ENCODE peak calls at places on chromosomes 16 and 17, in seven cellular contexts. One of them, this sample, is unnamed.

GRCh38 chr17:38330941-38331411 is 12.8 kb downstream of the GPR179 start:
- DNase-seq in esophagus squamous epithelium: no peak
- DNase-seq in GM12878: no peak
- DNase-seq in lower lobe of right lung: peak
- DNase-seq in IMR-90: no peak
- DNase-seq in AG04450: no peak
- DNase-seq in GM20000: no peak
- DNase-seq in this sample: no peak

GRCh38 chr16:27425961-27426360 is 24.0 kb downstream of the IL21R start:
- DNase-seq in esophagus squamous epithelium: no peak
- DNase-seq in GM12878: no peak
- DNase-seq in lower lobe of right lung: no peak
- DNase-seq in IMR-90: no peak
- DNase-seq in AG04450: no peak
- DNase-seq in GM20000: no peak
- DNase-seq in this sample: no peak

GRCh38 chr17:36731091-36731490 is 129.7 kb downstream of the MRM1 start:
- DNase-seq in esophagus squamous epithelium: no peak
- DNase-seq in GM12878: no peak
- DNase-seq in lower lobe of right lung: no peak
- DNase-seq in IMR-90: no peak
- DNase-seq in AG04450: no peak
- DNase-seq in GM20000: no peak
- DNase-seq in this sample: no peak

GRCh38 chr16:9578459-9578858 is 487.0 kb downstream of the HAPSTR1 start:
- DNase-seq in esophagus squamous epithelium: no peak
- DNase-seq in GM12878: no peak
- DNase-seq in lower lobe of right lung: no peak
- DNase-seq in IMR-90: no peak
- DNase-seq in AG04450: no peak
- DNase-seq in GM20000: no peak
- DNase-seq in this sample: no peak

GRCh38 chr16:19356024-19356952 is 61.4 kb upstream of the TMC5 start:
- DNase-seq in esophagus squamous epithelium: no peak
- DNase-seq in GM12878: no peak
- DNase-seq in lower lobe of right lung: no peak
- DNase-seq in IMR-90: no peak
- DNase-seq in AG04450: no peak
- DNase-seq in GM20000: no peak
- DNase-seq in this sample: no peak

GRCh38 chr16:51129105-51129504 is 22.0 kb downstream of the SALL1 start:
- DNase-seq in esophagus squamous epithelium: no peak
- DNase-seq in GM12878: no peak
- DNase-seq in lower lobe of right lung: no peak
- DNase-seq in IMR-90: peak
- DNase-seq in AG04450: no peak
- DNase-seq in GM20000: no peak
- DNase-seq in this sample: no peak

GRCh38 chr17:82750241-82750905 is 1.5 kb upstream of the TBCD start:
- DNase-seq in esophagus squamous epithelium: no peak
- DNase-seq in GM12878: no peak
- DNase-seq in lower lobe of right lung: peak
- DNase-seq in IMR-90: no peak
- DNase-seq in AG04450: no peak
- DNase-seq in GM20000: no peak
- DNase-seq in this sample: no peak

GRCh38 chr16:86367291-86368072 is 142.8 kb upstream of the FOXF1 start:
- DNase-seq in esophagus squamous epithelium: no peak
- DNase-seq in GM12878: no peak
- DNase-seq in lower lobe of right lung: no peak
- DNase-seq in IMR-90: no peak
- DNase-seq in AG04450: no peak
- DNase-seq in GM20000: no peak
- DNase-seq in this sample: no peak

GRCh38 chr16:73176577-73177013 is 128.7 kb upstream of the ZFHX3 start:
- DNase-seq in esophagus squamous epithelium: no peak
- DNase-seq in GM12878: no peak
- DNase-seq in lower lobe of right lung: no peak
- DNase-seq in IMR-90: peak
- DNase-seq in AG04450: peak
- DNase-seq in GM20000: no peak
- DNase-seq in this sample: peak

GRCh38 chr17:78716814-78717393 is 65.2 kb downstream of the CYTH1 start:
- DNase-seq in esophagus squamous epithelium: no peak
- DNase-seq in GM12878: no peak
- DNase-seq in lower lobe of right lung: peak
- DNase-seq in IMR-90: peak
- DNase-seq in AG04450: no peak
- DNase-seq in GM20000: no peak
- DNase-seq in this sample: peak

GRCh38 chr16:88487124-88487432 is 34.0 kb downstream of the ZFPM1 start:
- DNase-seq in esophagus squamous epithelium: no peak
- DNase-seq in GM12878: no peak
- DNase-seq in lower lobe of right lung: no peak
- DNase-seq in IMR-90: no peak
- DNase-seq in AG04450: no peak
- DNase-seq in GM20000: no peak
- DNase-seq in this sample: no peak

GRCh38 chr16:87075319-87075860 is 241.8 kb downstream of the C16orf95 start:
- DNase-seq in esophagus squamous epithelium: no peak
- DNase-seq in GM12878: no peak
- DNase-seq in lower lobe of right lung: no peak
- DNase-seq in IMR-90: no peak
- DNase-seq in AG04450: no peak
- DNase-seq in GM20000: no peak
- DNase-seq in this sample: no peak

GRCh38 chr17:79065105-79065670 is 9.4 kb upstream of the ENGASE start:
- DNase-seq in esophagus squamous epithelium: no peak
- DNase-seq in GM12878: no peak
- DNase-seq in lower lobe of right lung: no peak
- DNase-seq in IMR-90: peak
- DNase-seq in AG04450: no peak
- DNase-seq in GM20000: peak
- DNase-seq in this sample: peak

GRCh38 chr17:22692066-22692800 is 999.9 kb downstream of the KCNJ18 start:
- DNase-seq in esophagus squamous epithelium: no peak
- DNase-seq in GM12878: no peak
- DNase-seq in lower lobe of right lung: no peak
- DNase-seq in IMR-90: no peak
- DNase-seq in AG04450: no peak
- DNase-seq in GM20000: no peak
- DNase-seq in this sample: no peak

GRCh38 chr17:22692801-22693171 is 1000.5 kb downstream of the KCNJ18 start:
- DNase-seq in esophagus squamous epithelium: no peak
- DNase-seq in GM12878: no peak
- DNase-seq in lower lobe of right lung: no peak
- DNase-seq in IMR-90: no peak
- DNase-seq in AG04450: no peak
- DNase-seq in GM20000: no peak
- DNase-seq in this sample: no peak

GRCh38 chr17:22694362-22695227 is 1002.3 kb downstream of the KCNJ18 start:
- DNase-seq in esophagus squamous epithelium: no peak
- DNase-seq in GM12878: no peak
- DNase-seq in lower lobe of right lung: no peak
- DNase-seq in IMR-90: no peak
- DNase-seq in AG04450: no peak
- DNase-seq in GM20000: no peak
- DNase-seq in this sample: no peak

GRCh38 chr17:22695228-22695619 is 1002.9 kb downstream of the KCNJ18 start:
- DNase-seq in esophagus squamous epithelium: no peak
- DNase-seq in GM12878: no peak
- DNase-seq in lower lobe of right lung: no peak
- DNase-seq in IMR-90: no peak
- DNase-seq in AG04450: no peak
- DNase-seq in GM20000: no peak
- DNase-seq in this sample: no peak
- TF ChIP-seq CTCF in esophagus squamous epithelium: no peak
- TF ChIP-seq CTCF in GM12878: no peak
- TF ChIP-seq CTCF in lower lobe of right lung: no peak
- TF ChIP-seq CTCF in IMR-90: no peak
- TF ChIP-seq CTCF in AG04450: no peak
- TF ChIP-seq CTCF in GM20000: no peak
- TF ChIP-seq CTCF in this sample: no peak

DNA sequence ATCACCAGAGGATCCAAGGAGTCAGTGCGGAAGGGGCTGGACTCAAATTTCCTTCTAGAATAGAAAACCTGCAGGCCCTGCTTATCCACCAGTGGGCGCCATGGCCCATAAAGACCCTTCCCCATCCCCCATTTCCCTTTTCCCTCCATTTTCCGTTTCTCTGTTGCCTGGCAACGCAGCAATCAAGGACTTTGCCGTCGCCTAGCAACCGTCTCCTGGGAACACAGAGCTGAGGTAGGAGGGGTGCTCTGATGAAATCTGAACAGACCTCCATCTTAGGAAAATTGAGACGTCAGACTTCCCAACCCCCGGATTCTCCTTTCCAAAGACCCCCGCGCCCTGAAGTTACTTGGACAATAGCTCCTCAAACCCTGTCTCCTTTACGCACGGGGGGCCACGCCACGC is 5.7 kb downstream of the DLG4 start:
- DNase-seq in esophagus squamous epithelium: no peak
- DNase-seq in GM12878: no peak
- DNase-seq in lower lobe of right lung: peak
- DNase-seq in IMR-90: peak
- DNase-seq in AG04450: no peak
- DNase-seq in GM20000: peak
- DNase-seq in this sample: peak
- TF ChIP-seq CTCF in esophagus squamous epithelium: no peak
- TF ChIP-seq CTCF in GM12878: peak
- TF ChIP-seq CTCF in lower lobe of right lung: peak
- TF ChIP-seq CTCF in IMR-90: peak
- TF ChIP-seq CTCF in AG04450: peak
- TF ChIP-seq CTCF in GM20000: peak
- TF ChIP-seq CTCF in this sample: peak

DNA sequence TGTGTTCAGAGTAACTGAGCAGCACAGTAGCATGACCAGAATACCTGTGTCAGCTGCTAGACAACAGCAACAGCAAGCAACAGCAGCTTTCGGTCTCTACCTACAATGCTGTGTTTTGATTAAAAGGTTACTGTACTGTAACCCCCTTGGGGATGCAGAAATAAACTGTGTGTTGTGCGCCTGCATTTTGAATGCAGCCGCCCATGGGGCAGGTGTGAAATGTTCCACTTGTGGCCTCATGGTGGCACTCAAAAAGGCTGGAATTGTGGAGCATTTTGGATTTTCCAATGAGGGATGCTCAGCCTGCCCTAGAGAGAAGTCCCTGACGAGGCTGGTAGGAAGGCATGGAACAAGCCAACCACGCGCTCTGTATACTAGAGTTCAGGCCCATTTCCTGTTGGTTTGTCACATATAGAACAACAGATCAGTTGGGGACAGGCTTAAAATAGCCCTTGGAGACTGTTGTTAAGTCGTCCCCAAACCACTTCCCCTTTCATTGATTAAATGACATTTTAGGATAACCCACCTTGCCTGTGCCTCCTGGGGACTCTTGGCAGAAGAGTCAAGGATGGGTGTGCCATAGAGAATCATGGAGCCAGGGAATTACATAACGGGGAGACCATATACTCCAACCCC is 27.1 kb downstream of the SCPEP1 start:
- DNase-seq in esophagus squamous epithelium: no peak
- DNase-seq in GM12878: peak
- DNase-seq in lower lobe of right lung: no peak
- DNase-seq in IMR-90: no peak
- DNase-seq in AG04450: no peak
- DNase-seq in GM20000: peak
- DNase-seq in this sample: no peak
- TF ChIP-seq CTCF in esophagus squamous epithelium: no peak
- TF ChIP-seq CTCF in GM12878: peak
- TF ChIP-seq CTCF in lower lobe of right lung: peak
- TF ChIP-seq CTCF in IMR-90: no peak
- TF ChIP-seq CTCF in AG04450: no peak
- TF ChIP-seq CTCF in GM20000: no peak
- TF ChIP-seq CTCF in this sample: peak

GRCh38 chr16:272633-273546 is 2.9 kb downstream of the RGS11 start:
- DNase-seq in esophagus squamous epithelium: no peak
- DNase-seq in GM12878: no peak
- DNase-seq in lower lobe of right lung: no peak
- DNase-seq in IMR-90: no peak
- DNase-seq in AG04450: no peak
- DNase-seq in GM20000: no peak
- DNase-seq in this sample: no peak
- TF ChIP-seq CTCF in esophagus squamous epithelium: no peak
- TF ChIP-seq CTCF in GM12878: no peak
- TF ChIP-seq CTCF in lower lobe of right lung: no peak
- TF ChIP-seq CTCF in IMR-90: no peak
- TF ChIP-seq CTCF in AG04450: no peak
- TF ChIP-seq CTCF in GM20000: no peak
- TF ChIP-seq CTCF in this sample: no peak

GRCh38 chr16:8026450-8026849 is 563.9 kb downstream of the TMEM114 start:
- DNase-seq in esophagus squamous epithelium: no peak
- DNase-seq in GM12878: no peak
- DNase-seq in lower lobe of right lung: no peak
- DNase-seq in IMR-90: no peak
- DNase-seq in AG04450: no peak
- DNase-seq in GM20000: no peak
- DNase-seq in this sample: peak

GRCh38 chr16:8023326-8023725 is 567.0 kb downstream of the TMEM114 start:
- DNase-seq in esophagus squamous epithelium: no peak
- DNase-seq in GM12878: no peak
- DNase-seq in lower lobe of right lung: no peak
- DNase-seq in IMR-90: no peak
- DNase-seq in AG04450: no peak
- DNase-seq in GM20000: no peak
- DNase-seq in this sample: no peak
- TF ChIP-seq CTCF in esophagus squamous epithelium: no peak
- TF ChIP-seq CTCF in GM12878: no peak
- TF ChIP-seq CTCF in lower lobe of right lung: no peak
- TF ChIP-seq CTCF in IMR-90: no peak
- TF ChIP-seq CTCF in AG04450: no peak
- TF ChIP-seq CTCF in GM20000: no peak
- TF ChIP-seq CTCF in this sample: no peak

GRCh38 chr17:64243340-64243739 is 19.7 kb downstream of the TEX2 start:
- DNase-seq in esophagus squamous epithelium: no peak
- DNase-seq in GM12878: no peak
- DNase-seq in lower lobe of right lung: no peak
- DNase-seq in IMR-90: no peak
- DNase-seq in AG04450: no peak
- DNase-seq in GM20000: no peak
- DNase-seq in this sample: no peak

GRCh38 chr17:64240741-64241347 is 22.2 kb downstream of the TEX2 start:
- DNase-seq in esophagus squamous epithelium: no peak
- DNase-seq in GM12878: no peak
- DNase-seq in lower lobe of right lung: no peak
- DNase-seq in IMR-90: peak
- DNase-seq in AG04450: peak
- DNase-seq in GM20000: no peak
- DNase-seq in this sample: peak

GRCh38 chr17:64236827-64237403 is 26.1 kb downstream of the TEX2 start:
- DNase-seq in esophagus squamous epithelium: no peak
- DNase-seq in GM12878: no peak
- DNase-seq in lower lobe of right lung: no peak
- DNase-seq in IMR-90: no peak
- DNase-seq in AG04450: no peak
- DNase-seq in GM20000: no peak
- DNase-seq in this sample: no peak

GRCh38 chr17:64242633-64243032 is 20.4 kb downstream of the TEX2 start:
- DNase-seq in esophagus squamous epithelium: no peak
- DNase-seq in GM12878: no peak
- DNase-seq in lower lobe of right lung: no peak
- DNase-seq in IMR-90: no peak
- DNase-seq in AG04450: no peak
- DNase-seq in GM20000: no peak
- DNase-seq in this sample: no peak

GRCh38 chr17:64240261-64240740 is 22.8 kb downstream of the TEX2 start:
- DNase-seq in esophagus squamous epithelium: no peak
- DNase-seq in GM12878: no peak
- DNase-seq in lower lobe of right lung: no peak
- DNase-seq in IMR-90: peak
- DNase-seq in AG04450: no peak
- DNase-seq in GM20000: no peak
- DNase-seq in this sample: no peak
- TF ChIP-seq CTCF in esophagus squamous epithelium: no peak
- TF ChIP-seq CTCF in GM12878: no peak
- TF ChIP-seq CTCF in lower lobe of right lung: no peak
- TF ChIP-seq CTCF in IMR-90: no peak
- TF ChIP-seq CTCF in AG04450: no peak
- TF ChIP-seq CTCF in GM20000: no peak
- TF ChIP-seq CTCF in this sample: no peak

This sample was measured in MCF 10A.